ENCODE peak calls at places on chromosomes 6 and 20, in seven cellular contexts. D is astrocyte of the spinal cord, R is Kasumi-1, S is psoas muscle, V is uterus, Z is pancreas, M is EL. J is an unnamed sample.

GRCh38 chr20:62952373-62953166 is at the start of gene SLC17A9:
- DNase-seq in D (no peak), R (peak; percentile 73), S (peak; percentile 74), V (peak; percentile 38), Z (peak; percentile 75), M (peak; percentile 88), J (peak; percentile 33)

GRCh38 chr20:49188101-49188784 is at the start of gene STAU1:
- DNase-seq in D (peak; percentile 97), R (peak; percentile 85), S (peak; percentile 97), V (peak; percentile 95), Z (peak; percentile 95), M (peak; percentile 96), J (peak; percentile 98)

GRCh38 chr20:32332614-32333013 is 25.5 kb upstream of the ASXL1 start:
- DNase-seq in D (peak; percentile 54), R (no peak), S (no peak), V (no peak), Z (peak; percentile 88), M (peak; percentile 58), J (peak; percentile 66)

GRCh38 chr6:134689177-134689576 is 260.7 kb downstream of the ALDH8A1 start:
- DNase-seq in D (no peak), R (no peak), S (no peak), V (no peak), Z (no peak), M (no peak), J (no peak)

GRCh38 chr6:100379386-100379785 is 85.3 kb downstream of the SIM1 start:
- DNase-seq in D (no peak), R (no peak), S (no peak), V (no peak), Z (no peak), M (no peak), J (no peak)

GRCh38 chr20:34516874-34517542 is 786 bp downstream of the DYNLRB1 start:
- DNase-seq in D (peak; percentile 22), R (peak; percentile 76), S (no peak), V (peak; percentile 28), Z (no peak), M (no peak), J (no peak)

GRCh38 chr20:17556842-17557674 is 12.8 kb upstream of the DSTN start:
- DNase-seq in D (peak; percentile 67), R (no peak), S (peak; percentile 63), V (peak; percentile 84), Z (peak; percentile 81), M (peak; percentile 57), J (peak; percentile 65)

GRCh38 chr20:39453890-39454289 is 491.7 kb downstream of the DHX35 start:
- DNase-seq in D (no peak), R (no peak), S (no peak), V (no peak), Z (no peak), M (no peak), J (no peak)

GRCh38 chr6:43428112-43428570 is 800 bp downstream of the ABCC10 start:
- DNase-seq in D (no peak), R (peak; percentile 21), S (no peak), V (no peak), Z (no peak), M (no peak), J (no peak)

GRCh38 chr6:160355001-160355400 is 6.8 kb downstream of the SLC22A3 start:
- DNase-seq in D (peak; percentile 19), R (no peak), S (no peak), V (no peak), Z (no peak), M (peak; percentile 41), J (peak; percentile 36)

GRCh38 chr20:24842591-24843442 is 106.3 kb upstream of the CST7 start:
- DNase-seq in D (no peak), R (peak; percentile 70), S (no peak), V (no peak), Z (no peak), M (no peak), J (no peak)

GRCh38 chr6:152348116-152348515 is 289.0 kb downstream of the SYNE1 start:
- DNase-seq in D (no peak), R (no peak), S (no peak), V (no peak), Z (no peak), M (peak; percentile 6), J (no peak)

GRCh38 chr6:170266061-170266825 is 24.6 kb downstream of the DLL1 start:
- DNase-seq in D (no peak), R (no peak), S (no peak), V (no peak), Z (no peak), M (no peak), J (no peak)

GRCh38 chr6:43825187-43826115 is 55.4 kb downstream of the VEGFA start:
- DNase-seq in D (no peak), R (no peak), S (no peak), V (no peak), Z (peak; percentile 56), M (no peak), J (no peak)

GRCh38 chr6:169677096-169677495 is 24.7 kb downstream of the WDR27 start:
- DNase-seq in D (no peak), R (no peak), S (no peak), V (no peak), Z (no peak), M (peak; percentile 16), J (no peak)

GRCh38 chr6:124958759-124959354 is 3.4 kb upstream of the RNF217 start:
- DNase-seq in D (peak; percentile 75), R (no peak), S (no peak), V (no peak), Z (no peak), M (peak; percentile 64), J (peak; percentile 60)

GRCh38 chr6:116971959-116972358 is 94.9 kb downstream of the RFX6 start:
- DNase-seq in D (peak; percentile 50), R (peak; percentile 77), S (no peak), V (no peak), Z (no peak), M (peak; percentile 45), J (peak; percentile 39)

GRCh38 chr20:44643596-44644383 is 7.7 kb downstream of the ADA start:
- DNase-seq in D (peak; percentile 92), R (peak; percentile 36), S (peak; percentile 76), V (peak; percentile 52), Z (no peak), M (peak; percentile 87), J (peak; percentile 88)

GRCh38 chr6:11972270-11972669 is 39.8 kb upstream of the HIVEP1 start:
- DNase-seq in D (no peak), R (no peak), S (no peak), V (no peak), Z (no peak), M (no peak), J (no peak)

GRCh38 chr6:54315692-54316091 is 7.5 kb downstream of the TINAG start:
- DNase-seq in D (no peak), R (no peak), S (no peak), V (no peak), Z (no peak), M (no peak), J (no peak)

GRCh38 chr20:32896521-32897280 is 38.0 kb downstream of the EFCAB8 start:
- DNase-seq in D (no peak), R (no peak), S (no peak), V (no peak), Z (no peak), M (no peak), J (no peak)

GRCh38 chr6:36170704-36171103 is 25.8 kb upstream of the BRPF3 start:
- DNase-seq in D (no peak), R (no peak), S (no peak), V (no peak), Z (no peak), M (no peak), J (no peak)

GRCh38 chr20:63093966-63094766 is 87.4 kb upstream of the BHLHE23 start:
- DNase-seq in D (no peak), R (no peak), S (no peak), V (no peak), Z (peak; percentile 39), M (no peak), J (no peak)

GRCh38 chr6:26543953-26544352 is 5.8 kb downstream of the HMGN4 start:
- DNase-seq in D (no peak), R (peak; percentile 69), S (no peak), V (no peak), Z (no peak), M (peak; percentile 29), J (no peak)

GRCh38 chr20:62655291-62656204 is 13.2 kb downstream of the SLCO4A1 start:
- DNase-seq in D (no peak), R (no peak), S (no peak), V (peak; percentile 49), Z (no peak), M (no peak), J (no peak)